ENCODE peak calls at places on chromosomes 11 and 22, in seven cellular contexts. Q is fibroblast of lung, N is mammary epithelial cell, H is esophagus squamous epithelium, M is uterus, U is Peyer's patch, C is bronchial epithelial cell. X is an unnamed sample.

GRCh38 chr11:93498099-93499040 is 44.8 kb downstream of the SMCO4 start:
- DNase-seq in U (no peak), C (no peak), Q (peak; percentile 84), M (no peak), N (no peak), H (no peak), X (peak; percentile 14)

GRCh38 chr22:34760276-34761008 is 305.5 kb upstream of the ISX start:
- DNase-seq in U (no peak), C (peak; percentile 19), N (peak; percentile 80), M (no peak), H (no peak), Q (no peak), X (no peak)

GRCh38 chr11:119479685-119480275 is 56.8 kb upstream of the THY1 start:
- DNase-seq in Q (peak; percentile 50), N (peak; percentile 45), U (no peak), C (peak; percentile 25), M (no peak), H (no peak), X (peak; percentile 8)

GRCh38 chr22:22759371-22759770 is 115.0 kb downstream of the GGTLC2 start:
- DNase-seq in M (no peak), C (no peak), Q (no peak), H (no peak), U (no peak), N (no peak), X (no peak)

GRCh38 chr11:113528982-113529381 is 53.8 kb upstream of the DRD2 start:
- DNase-seq in M (no peak), H (no peak), C (peak; percentile 75), N (peak; percentile 75), Q (peak; percentile 69), U (no peak), X (peak; percentile 61)

GRCh38 chr11:2096919-2097301 is 42.3 kb downstream of the IGF2 start:
- DNase-seq in N (no peak), M (no peak), U (no peak), C (no peak), H (no peak), Q (no peak), X (peak; percentile 14)

GRCh38 chr22:20881231-20881630 is 22.4 kb downstream of the SNAP29 start:
- DNase-seq in U (no peak), N (peak; percentile 51), C (peak; percentile 59), H (no peak), Q (peak; percentile 16), M (no peak), X (no peak)

GRCh38 chr11:111819161-111820058 is 52.0 kb downstream of the ALG9 start:
- DNase-seq in C (no peak), N (no peak), H (no peak), U (no peak), M (peak; percentile 41), Q (peak; percentile 59), X (no peak)

GRCh38 chr11:22733433-22733832 is 67.0 kb downstream of the GAS2 start:
- DNase-seq in Q (no peak), C (no peak), H (no peak), N (no peak), U (no peak), M (no peak), X (no peak)

GRCh38 chr11:35262735-35263134 is 123.8 kb downstream of the CD44 start:
- DNase-seq in H (no peak), Q (no peak), N (no peak), C (no peak), U (no peak), M (no peak), X (no peak)

GRCh38 chr22:21009638-21010425 is 5.1 kb upstream of the P2RX6 start:
- DNase-seq in N (peak; percentile 58), M (no peak), Q (peak; percentile 48), U (no peak), H (no peak), C (peak; percentile 54), X (peak; percentile 74)

GRCh38 chr11:74138572-74138971 is 32.2 kb downstream of the C2CD3 start:
- DNase-seq in Q (peak; percentile 99), M (no peak), H (no peak), U (no peak), N (peak; percentile 95), C (peak; percentile 98), X (peak; percentile 95)

GRCh38 chr22:33188316-33188715 is 130.1 kb upstream of the SYN3 start:
- DNase-seq in H (no peak), C (peak; percentile 29), N (peak; percentile 11), U (no peak), Q (no peak), M (no peak), X (peak; percentile 9)

GRCh38 chr11:70251583-70252285 is 18.8 kb upstream of the PPFIA1 start:
- DNase-seq in H (no peak), C (no peak), M (no peak), N (peak; percentile 51), U (no peak), Q (peak; percentile 79), X (peak; percentile 67)

GRCh38 chr11:61698173-61698965 is 18.2 kb downstream of the DAGLA start:
- DNase-seq in N (no peak), H (no peak), Q (no peak), U (no peak), M (no peak), C (no peak), X (no peak)

GRCh38 chr11:76798202-76798581 is 15.0 kb downstream of the TSKU start:
- DNase-seq in C (no peak), U (no peak), N (no peak), H (no peak), Q (no peak), M (no peak), X (no peak)

GRCh38 chr11:28107331-28107725 is 628 bp downstream of the KIF18A start:
- DNase-seq in C (peak; percentile 56), H (no peak), U (no peak), Q (no peak), N (no peak), M (no peak), X (no peak)

GRCh38 chr11:111422494-111423249 is 43.6 kb upstream of the POU2AF1 start:
- DNase-seq in M (peak; percentile 58), Q (peak; percentile 37), H (no peak), N (no peak), C (peak; percentile 18), U (peak; percentile 79), X (peak; percentile 62)

GRCh38 chr11:128868851-128869671 is 2.0 kb upstream of the KCNJ1 start:
- DNase-seq in Q (no peak), U (no peak), N (no peak), C (no peak), M (no peak), H (no peak), X (no peak)

GRCh38 chr22:31162015-31162765 is 2.2 kb downstream of the RNF185 start:
- DNase-seq in H (no peak), N (no peak), M (no peak), Q (peak; percentile 41), C (no peak), U (no peak), X (no peak)

GRCh38 chr11:19691815-19692214 is 20.8 kb upstream of the NAV2 start:
- DNase-seq in Q (no peak), U (no peak), H (no peak), N (no peak), C (no peak), M (no peak), X (no peak)

GRCh38 chr11:64092119-64092760 is 56.5 kb downstream of the FLRT1 start:
- DNase-seq in M (no peak), N (no peak), H (no peak), C (no peak), Q (no peak), U (no peak), X (no peak)

GRCh38 chr11:124627546-124627945 is 4.9 kb downstream of the TBRG1 start:
- DNase-seq in H (no peak), M (no peak), C (peak; percentile 14), Q (no peak), N (no peak), U (no peak), X (peak; percentile 46)

GRCh38 chr11:124638500-124638899 is 15.8 kb downstream of the TBRG1 start:
- DNase-seq in U (no peak), M (no peak), Q (no peak), C (no peak), N (no peak), H (no peak), X (no peak)

GRCh38 chr11:124629961-124630360 is 7.3 kb downstream of the TBRG1 start:
- DNase-seq in H (no peak), C (no peak), M (no peak), N (no peak), U (no peak), Q (no peak), X (no peak)

DNA sequence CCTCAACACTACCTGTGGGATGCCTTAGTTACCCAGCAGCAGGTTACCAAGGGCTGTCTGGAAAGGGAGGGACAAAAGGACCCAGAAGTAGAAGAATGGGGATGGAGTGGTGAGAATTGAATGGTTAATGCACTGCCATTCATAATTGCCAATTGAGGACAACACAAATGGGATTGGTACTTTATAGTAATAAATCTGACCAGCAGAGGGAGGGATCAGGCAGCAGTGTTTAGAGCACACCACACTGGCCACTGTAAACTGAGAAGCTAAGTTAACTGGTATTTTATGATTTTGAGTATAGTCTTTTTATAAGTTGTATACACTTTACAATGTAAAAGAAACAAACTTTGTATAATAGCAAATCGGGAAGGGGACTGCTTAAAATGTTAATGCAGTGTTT is 10.7 kb downstream of the TBRG1 start:
- DNase-seq in N (no peak), Q (no peak), U (no peak), H (no peak), M (no peak), C (peak; percentile 11), X (peak; percentile 13)
- TF ChIP-seq CTCF in N (peak; percentile 34), Q (peak; percentile 42), U (no peak), H (peak; percentile 7), M (no peak), C (peak; percentile 28), X (no peak)

GRCh38 chr22:50474711-50475651 is at the start of gene SBF1:
- DNase-seq in U (peak; percentile 93), M (peak; percentile 92), Q (peak; percentile 80), H (peak; percentile 43), N (peak; percentile 82), C (peak; percentile 70), X (peak; percentile 87)
- TF ChIP-seq CTCF in U (no peak), M (no peak), Q (no peak), H (no peak), N (no peak), C (no peak), X (no peak)

DNA sequence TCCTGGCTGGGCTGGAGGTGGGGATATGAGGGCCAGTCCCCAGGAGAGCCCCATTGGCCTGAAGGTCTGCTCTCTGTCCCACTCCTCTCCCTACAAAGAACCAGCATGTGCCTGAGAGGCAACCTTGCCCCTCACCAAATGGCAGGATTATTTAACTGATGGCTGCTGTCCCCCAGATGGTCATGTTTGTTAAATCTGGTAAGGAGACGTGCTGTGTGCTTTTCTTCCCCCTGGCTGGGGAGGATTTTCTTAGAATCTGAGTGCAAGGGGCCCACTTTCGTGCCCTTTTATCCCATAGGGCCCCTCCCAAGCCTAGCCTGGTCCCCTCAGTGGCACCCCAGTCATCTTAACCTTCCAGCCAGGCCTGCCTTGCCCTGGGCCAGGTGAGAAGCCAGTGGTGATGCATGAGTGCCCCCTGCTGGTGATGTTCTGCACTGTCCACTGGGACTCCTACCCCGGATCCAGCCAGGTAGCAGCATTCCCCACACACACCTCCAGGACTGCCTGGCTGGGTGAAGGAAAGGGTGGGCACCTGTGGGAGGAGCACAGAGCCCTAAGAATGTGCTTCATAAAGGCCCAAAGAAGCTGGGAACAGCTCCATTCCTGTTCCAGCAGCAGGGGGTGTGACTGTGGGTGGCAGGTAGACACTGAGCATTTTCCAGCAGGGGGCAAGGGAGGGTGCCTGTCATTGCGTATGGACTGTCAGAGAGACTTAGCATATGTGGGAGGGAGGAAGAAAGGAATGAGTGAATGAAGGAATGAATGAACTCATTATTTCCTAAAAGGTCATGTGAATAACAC is 28.9 kb downstream of the MFNG start:
- DNase-seq in C (peak; percentile 62), H (no peak), M (peak; percentile 34), U (peak; percentile 78), Q (peak; percentile 24), N (peak; percentile 67), X (peak; percentile 79)
- TF ChIP-seq CTCF in C (peak; percentile 91), H (peak; percentile 87), M (peak; percentile 34), U (peak; percentile 89), Q (peak; percentile 96), N (peak; percentile 97), X (peak; percentile 98)

GRCh38 chr22:23913661-23914353 is 19.6 kb downstream of the MIF start:
- DNase-seq in C (peak; percentile 95), Q (peak; percentile 99), H (peak; percentile 99), U (peak; percentile 100), N (peak; percentile 98), M (peak; percentile 98), X (peak; percentile 99)
- TF ChIP-seq CTCF in C (no peak), Q (no peak), H (no peak), U (no peak), N (no peak), M (no peak), X (no peak)